ENCODE peak calls at places on chromosomes 1 and 21, in nine cellular contexts. M is breast epithelium, N is transverse colon, X is upper lobe of left lung, S is GM12878, Z is H1, W is K562, Q is HepG2, J is GM12891. E is an unnamed sample.

GRCh38 chr1:68954841-68955240 is 458.0 kb upstream of the DEPDC1 start:
- DNase-seq in M (no peak), N (no peak), X (no peak), S (no peak), Z (no peak), W (no peak), Q (no peak), J (no peak), E (no peak)

GRCh38 chr1:93694833-93695232 is 13.2 kb upstream of the BCAR3 start:
- DNase-seq in M (no peak), N (no peak), X (no peak), S (no peak), Z (no peak), W (no peak), Q (no peak), J (no peak), E (no peak)

GRCh38 chr21:42616366-42617340 is 36.8 kb upstream of the PDE9A start:
- DNase-seq in M (no peak), N (no peak), X (peak), S (no peak), Z (no peak), W (no peak), Q (no peak), J (no peak), E (no peak)

GRCh38 chr1:47431534-47431933 is 6.3 kb upstream of the FOXD2 start:
- DNase-seq in M (no peak), N (no peak), X (no peak), S (no peak), Z (no peak), W (no peak), Q (no peak), J (no peak), E (no peak)

GRCh38 chr21:25501996-25502665 is 105.2 kb downstream of the MRPL39 start:
- DNase-seq in M (no peak), N (no peak), X (peak), S (peak), Z (no peak), W (no peak), Q (no peak), J (no peak), E (no peak)

GRCh38 chr1:63813829-63814277 is 40.0 kb downstream of the ROR1 start:
- DNase-seq in M (no peak), N (no peak), X (no peak), S (no peak), Z (no peak), W (no peak), Q (no peak), J (no peak), E (no peak)

GRCh38 chr1:3641046-3641760 is 8.7 kb downstream of the WRAP73 start:
- DNase-seq in M (peak), N (no peak), X (no peak), S (no peak), Z (no peak), W (no peak), Q (no peak), J (no peak), E (no peak)

GRCh38 chr1:101683561-101683960 is 313.2 kb downstream of the OLFM3 start:
- DNase-seq in M (no peak), N (no peak), X (no peak), S (no peak), Z (no peak), W (no peak), Q (no peak), J (no peak), E (no peak)

GRCh38 chr1:61287734-61288133 is 205.4 kb downstream of the NFIA start:
- DNase-seq in M (no peak), N (no peak), X (peak), S (no peak), Z (no peak), W (no peak), Q (peak), J (no peak), E (no peak)

GRCh38 chr21:44907225-44907965 is 13.3 kb downstream of the ITGB2 start:
- DNase-seq in M (no peak), N (no peak), X (peak), S (no peak), Z (no peak), W (peak), Q (peak), J (no peak), E (no peak)

GRCh38 chr1:151047925-151048644 is 534 bp downstream of the C1orf56 start:
- DNase-seq in M (peak), N (peak), X (peak), S (no peak), Z (no peak), W (no peak), Q (peak), J (peak), E (peak)

GRCh38 chr1:67522001-67522441 is 91.8 kb upstream of the SERBP1 start:
- DNase-seq in M (no peak), N (no peak), X (no peak), S (no peak), Z (no peak), W (no peak), Q (no peak), J (no peak), E (no peak)

GRCh38 chr21:42568834-42569731 is 55.4 kb downstream of the SLC37A1 start:
- DNase-seq in M (peak), N (peak), X (peak), S (no peak), Z (no peak), W (no peak), Q (no peak), J (no peak), E (peak)

GRCh38 chr1:99766378-99766800 is at the start of gene FRRS1:
- DNase-seq in M (no peak), N (peak), X (peak), S (peak), Z (peak), W (peak), Q (peak), J (peak), E (peak)
- TF ChIP-seq POLR2A in M (no peak), N (peak), X (no peak), S (peak), Z (peak), W (peak), Q (peak), J (peak), E (no peak)

DNA sequence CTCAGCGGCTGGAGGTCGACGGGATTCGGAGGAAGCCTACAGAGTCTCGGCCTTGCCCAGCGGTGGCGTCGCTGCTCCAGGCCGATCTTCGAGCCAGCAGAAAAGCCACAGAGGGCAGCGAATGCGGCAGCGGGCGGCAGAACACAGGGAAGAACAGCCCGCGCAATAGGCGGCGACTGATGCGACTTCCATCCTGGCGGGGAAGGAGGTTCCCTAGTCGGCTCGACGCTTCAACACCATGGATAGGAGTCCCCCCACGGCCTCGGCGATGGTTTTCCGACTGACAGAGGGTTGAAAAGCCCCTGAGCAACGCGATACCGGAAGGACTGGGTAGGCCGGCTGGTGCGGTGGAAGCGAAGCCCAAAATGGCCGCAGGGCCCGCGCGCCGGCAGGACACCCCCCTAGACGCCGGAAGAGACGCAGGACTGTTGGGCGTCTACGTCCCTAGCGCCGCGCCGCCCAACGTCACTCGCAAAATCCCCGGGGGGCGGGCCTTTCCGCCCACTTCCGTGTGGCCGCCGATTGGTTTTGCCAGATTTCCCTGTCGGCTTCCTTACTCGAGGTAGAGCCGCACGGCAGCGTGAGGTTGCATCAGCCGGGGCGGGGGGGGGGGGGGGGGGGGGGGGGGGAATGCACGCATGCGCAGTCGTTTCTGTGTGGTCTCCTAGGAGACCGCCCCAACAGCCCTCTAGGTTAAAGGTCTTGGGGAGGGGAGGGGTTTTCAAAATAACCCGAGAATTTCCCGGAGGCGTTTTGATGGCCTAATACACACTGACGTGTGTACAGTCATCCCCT is at the start of gene PPP1R15B:
- DNase-seq in M (peak), N (peak), X (peak), S (peak), Z (peak), W (peak), Q (peak), J (peak), E (peak)
- TF ChIP-seq POLR2AphosphoS5 in M (peak), N (peak), X (peak), S (peak), Z (peak), W (peak), Q (peak), J (peak), E (peak)

GRCh38 chr1:207318072-207318619 is 3.3 kb upstream of the CD55 start:
- DNase-seq in M (no peak), N (no peak), X (no peak), S (no peak), Z (no peak), W (no peak), Q (no peak), J (no peak), E (no peak)

GRCh38 chr1:207321045-207321789 is at the start of gene CD55:
- DNase-seq in M (peak), N (peak), X (peak), S (peak), Z (peak), W (peak), Q (peak), J (peak), E (peak)

GRCh38 chr1:207319207-207319606 is 2.3 kb upstream of the CD55 start:
- DNase-seq in M (no peak), N (no peak), X (no peak), S (no peak), Z (no peak), W (no peak), Q (no peak), J (no peak), E (no peak)

GRCh38 chr1:207323425-207323976 is 2.0 kb downstream of the CD55 start:
- DNase-seq in M (no peak), N (no peak), X (no peak), S (no peak), Z (no peak), W (no peak), Q (no peak), J (no peak), E (no peak)

GRCh38 chr1:207321790-207322530 is 482 bp downstream of the CD55 start:
- DNase-seq in M (no peak), N (no peak), X (no peak), S (no peak), Z (no peak), W (no peak), Q (no peak), J (no peak), E (no peak)
- TF ChIP-seq POLR2A in M (no peak), N (peak), X (no peak), S (peak), Z (no peak), W (no peak), Q (no peak), J (no peak), E (no peak)

GRCh38 chr1:209363112-209363511 is 220.4 kb upstream of the CAMK1G start:
- DNase-seq in M (no peak), N (no peak), X (no peak), S (no peak), Z (no peak), W (no peak), Q (no peak), J (no peak), E (no peak)
- TF ChIP-seq POLR2AphosphoS5 in M (no peak), N (no peak), X (no peak), S (no peak), Z (no peak), W (no peak), Q (no peak), J (no peak), E (no peak)

DNA sequence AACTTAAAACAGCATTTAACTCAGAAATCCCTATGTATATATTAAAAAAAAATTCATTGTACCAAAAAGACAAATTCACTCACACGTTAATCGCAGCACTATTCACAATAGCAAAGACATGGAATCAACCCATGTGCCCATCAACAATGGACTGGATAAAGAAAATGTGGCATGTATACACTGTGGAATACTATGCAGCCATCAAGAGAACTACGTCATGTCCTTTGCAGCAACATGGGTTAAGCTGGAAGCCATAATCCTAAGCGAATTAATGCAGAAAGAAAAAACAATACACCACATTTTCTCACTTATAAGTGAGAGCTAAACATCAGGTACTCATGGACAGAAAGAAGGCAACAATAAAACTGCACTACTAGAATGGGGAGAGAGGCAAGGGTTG is 99.4 kb downstream of the FAF1 start:
- DNase-seq in M (no peak), N (no peak), X (no peak), S (no peak), Z (no peak), W (no peak), Q (no peak), J (no peak), E (no peak)
- TF ChIP-seq POLR2A in M (no peak), N (no peak), X (no peak), S (no peak), Z (no peak), W (no peak), Q (no peak), J (no peak), E (no peak)

GRCh38 chr1:1324524-1325287 is at the start of the genes CPTP and INTS11:
- DNase-seq in M (peak), N (peak), X (peak), S (peak), Z (no peak), W (peak), Q (peak), J (peak), E (peak)

GRCh38 chr1:1327291-1327690 is 2.7 kb downstream of the CPTP start:
- DNase-seq in M (no peak), N (no peak), X (no peak), S (no peak), Z (no peak), W (no peak), Q (no peak), J (no peak), E (no peak)

GRCh38 chr1:1326075-1326605 is 1.5 kb downstream of the CPTP start:
- DNase-seq in M (no peak), N (no peak), X (no peak), S (no peak), Z (no peak), W (no peak), Q (no peak), J (no peak), E (no peak)

GRCh38 chr1:1324084-1324523 is 356 bp downstream of the INTS11 start:
- DNase-seq in M (no peak), N (no peak), X (no peak), S (no peak), Z (no peak), W (no peak), Q (no peak), J (no peak), E (no peak)

GRCh38 chr1:1325288-1326074 is 879 bp downstream of the CPTP start:
- DNase-seq in M (peak), N (peak), X (peak), S (no peak), Z (no peak), W (no peak), Q (no peak), J (no peak), E (peak)
- TF ChIP-seq POLR2AphosphoS5 in M (no peak), N (no peak), X (no peak), S (no peak), Z (no peak), W (no peak), Q (no peak), J (no peak), E (no peak)

GRCh38 chr1:113809651-113810602 is 2.3 kb downstream of the RSBN1 start:
- DNase-seq in M (no peak), N (peak), X (no peak), S (no peak), Z (no peak), W (no peak), Q (peak), J (no peak), E (no peak)
- TF ChIP-seq POLR2A in M (no peak), N (peak), X (no peak), S (no peak), Z (no peak), W (no peak), Q (no peak), J (no peak), E (no peak)

GRCh38 chr1:6262570-6263420 is 1.9 kb upstream of the GPR153 start:
- DNase-seq in M (no peak), N (peak), X (no peak), S (no peak), Z (no peak), W (no peak), Q (no peak), J (no peak), E (no peak)
- TF ChIP-seq POLR2AphosphoS5 in M (no peak), N (no peak), X (no peak), S (no peak), Z (peak), W (no peak), Q (no peak), J (no peak), E (no peak)

DNA sequence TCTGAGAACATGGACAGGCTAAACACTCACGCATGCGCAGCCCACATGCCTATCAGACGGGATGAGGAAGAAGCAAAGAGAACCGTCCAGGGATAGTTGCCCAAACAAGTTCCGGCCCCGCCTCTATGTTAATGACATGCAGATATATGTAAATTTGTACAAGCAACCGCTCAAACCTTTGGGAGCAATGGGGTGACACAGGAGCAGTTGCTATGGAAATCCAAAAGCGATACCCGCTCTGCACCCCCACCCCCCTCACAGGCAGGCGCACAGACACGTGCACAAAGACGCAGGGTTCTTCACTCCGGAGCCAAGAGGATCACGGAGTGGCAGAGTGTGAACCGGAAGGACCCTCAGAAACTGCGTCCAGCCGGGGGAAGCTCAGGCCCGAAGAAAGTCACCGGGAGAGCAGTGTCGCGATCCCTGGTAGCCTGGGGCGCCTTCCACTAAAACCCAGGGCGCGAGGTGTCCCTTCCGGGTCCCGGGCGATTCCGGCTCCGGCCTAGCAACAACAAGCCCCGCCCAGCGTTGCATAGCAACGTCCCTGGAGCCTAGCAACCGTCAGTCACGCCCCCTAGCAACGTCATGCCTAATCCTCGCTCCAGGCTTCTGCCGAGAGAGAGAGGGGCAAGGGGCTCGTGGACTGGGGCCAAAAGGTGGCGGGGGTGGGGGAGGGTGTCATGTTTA is 24.1 kb upstream of the ADGRB2 start:
- DNase-seq in M (peak), N (peak), X (peak), S (peak), Z (peak), W (peak), Q (peak), J (peak), E (peak)
- TF ChIP-seq POLR2A in M (peak), N (peak), X (no peak), S (peak), Z (peak), W (peak), Q (no peak), J (peak), E (no peak)